ENCODE peak calls at places on chromosomes 6 and 20, in four cellular contexts. One of them, this sample, is unnamed.

GRCh38 chr6:169213814-169214520 is 39.7 kb downstream of the THBS2 start:
- DNase-seq in sigmoid colon: peak; percentile 69
- DNase-seq in CD8-positive, alpha-beta T cell: no peak
- DNase-seq in left ventricle myocardium inferior: no peak
- DNase-seq in this sample: peak; percentile 47

GRCh38 chr6:128569737-128570438 is 49.5 kb upstream of the PTPRK start:
- DNase-seq in left ventricle myocardium inferior: no peak
- DNase-seq in sigmoid colon: no peak
- DNase-seq in CD8-positive, alpha-beta T cell: no peak
- DNase-seq in this sample: peak; percentile 90

GRCh38 chr6:158972241-158973233 is 27.5 kb downstream of the RSPH3 start:
- DNase-seq in left ventricle myocardium inferior: no peak
- DNase-seq in sigmoid colon: no peak
- DNase-seq in CD8-positive, alpha-beta T cell: no peak
- DNase-seq in this sample: no peak

GRCh38 chr20:14717124-14718004 is 380.0 kb upstream of the FLRT3 start:
- DNase-seq in CD8-positive, alpha-beta T cell: no peak
- DNase-seq in sigmoid colon: no peak
- DNase-seq in left ventricle myocardium inferior: no peak
- DNase-seq in this sample: no peak

GRCh38 chr6:5173862-5174643 is 86.7 kb downstream of the LYRM4 start:
- DNase-seq in left ventricle myocardium inferior: no peak
- DNase-seq in CD8-positive, alpha-beta T cell: peak; percentile 13
- DNase-seq in sigmoid colon: no peak
- DNase-seq in this sample: no peak

GRCh38 chr20:16639027-16639941 is 66.0 kb upstream of the KIF16B start:
- DNase-seq in CD8-positive, alpha-beta T cell: no peak
- DNase-seq in left ventricle myocardium inferior: no peak
- DNase-seq in sigmoid colon: no peak
- DNase-seq in this sample: no peak

GRCh38 chr6:82364087-82365010 is 732 bp downstream of the TPBG start:
- DNase-seq in sigmoid colon: peak; percentile 76
- DNase-seq in left ventricle myocardium inferior: peak; percentile 58
- DNase-seq in CD8-positive, alpha-beta T cell: no peak
- DNase-seq in this sample: peak; percentile 63

GRCh38 chr6:128630213-128630612 is 109.8 kb upstream of the PTPRK start:
- DNase-seq in CD8-positive, alpha-beta T cell: no peak
- DNase-seq in left ventricle myocardium inferior: no peak
- DNase-seq in sigmoid colon: no peak
- DNase-seq in this sample: peak; percentile 39

GRCh38 chr6:90846824-90847223 is 260.0 kb upstream of the MAP3K7 start:
- DNase-seq in CD8-positive, alpha-beta T cell: no peak
- DNase-seq in sigmoid colon: no peak
- DNase-seq in left ventricle myocardium inferior: no peak
- DNase-seq in this sample: peak; percentile 56

GRCh38 chr20:1083431-1084080 is 34.8 kb upstream of the PSMF1 start:
- DNase-seq in left ventricle myocardium inferior: no peak
- DNase-seq in sigmoid colon: no peak
- DNase-seq in CD8-positive, alpha-beta T cell: no peak
- DNase-seq in this sample: no peak

GRCh38 chr6:105194591-105194990 is 14.8 kb upstream of the POPDC3 start:
- DNase-seq in CD8-positive, alpha-beta T cell: no peak
- DNase-seq in left ventricle myocardium inferior: no peak
- DNase-seq in sigmoid colon: no peak
- DNase-seq in this sample: no peak

GRCh38 chr6:154974485-154975149 is 20.5 kb upstream of the TIAM2 start:
- DNase-seq in left ventricle myocardium inferior: no peak
- DNase-seq in sigmoid colon: no peak
- DNase-seq in CD8-positive, alpha-beta T cell: no peak
- DNase-seq in this sample: no peak

GRCh38 chr6:26613717-26614683 is 17.2 kb downstream of the ABT1 start:
- DNase-seq in CD8-positive, alpha-beta T cell: no peak
- DNase-seq in sigmoid colon: no peak
- DNase-seq in left ventricle myocardium inferior: no peak
- DNase-seq in this sample: peak; percentile 2

GRCh38 chr20:23251779-23252178 is 98.8 kb upstream of the NXT1 start:
- DNase-seq in CD8-positive, alpha-beta T cell: no peak
- DNase-seq in sigmoid colon: no peak
- DNase-seq in left ventricle myocardium inferior: no peak
- DNase-seq in this sample: no peak

DNA sequence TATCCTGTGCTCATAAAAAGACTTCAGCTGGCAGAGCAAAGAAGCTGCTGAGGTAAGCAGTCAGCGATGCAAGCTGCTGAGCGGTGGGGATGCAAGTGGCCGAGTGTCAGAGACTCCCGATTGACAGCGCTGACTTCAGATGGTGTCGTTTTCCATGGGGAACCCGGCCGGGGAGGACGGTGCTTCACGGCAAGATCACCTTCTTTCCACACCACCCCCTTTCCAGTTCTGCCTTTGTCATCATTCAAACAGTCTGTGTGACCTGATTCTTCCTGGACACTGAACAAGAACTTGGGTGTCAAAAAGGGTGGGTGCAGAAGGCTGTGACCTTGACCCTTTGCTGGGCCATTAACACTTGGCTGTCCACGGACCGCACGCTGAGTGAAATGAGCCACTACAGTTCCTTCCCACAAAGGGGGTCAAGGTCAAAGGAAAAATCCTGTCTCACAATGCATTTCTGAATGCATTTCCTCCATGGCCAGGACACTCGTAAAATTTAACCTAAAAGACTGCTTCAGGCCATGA is 52.9 kb upstream of the UNC93A start:
- DNase-seq in left ventricle myocardium inferior: no peak
- DNase-seq in sigmoid colon: no peak
- DNase-seq in CD8-positive, alpha-beta T cell: no peak
- DNase-seq in this sample: no peak
- TF ChIP-seq CTCF in left ventricle myocardium inferior: no peak
- TF ChIP-seq CTCF in sigmoid colon: no peak
- TF ChIP-seq CTCF in CD8-positive, alpha-beta T cell: no peak
- TF ChIP-seq CTCF in this sample: no peak

DNA sequence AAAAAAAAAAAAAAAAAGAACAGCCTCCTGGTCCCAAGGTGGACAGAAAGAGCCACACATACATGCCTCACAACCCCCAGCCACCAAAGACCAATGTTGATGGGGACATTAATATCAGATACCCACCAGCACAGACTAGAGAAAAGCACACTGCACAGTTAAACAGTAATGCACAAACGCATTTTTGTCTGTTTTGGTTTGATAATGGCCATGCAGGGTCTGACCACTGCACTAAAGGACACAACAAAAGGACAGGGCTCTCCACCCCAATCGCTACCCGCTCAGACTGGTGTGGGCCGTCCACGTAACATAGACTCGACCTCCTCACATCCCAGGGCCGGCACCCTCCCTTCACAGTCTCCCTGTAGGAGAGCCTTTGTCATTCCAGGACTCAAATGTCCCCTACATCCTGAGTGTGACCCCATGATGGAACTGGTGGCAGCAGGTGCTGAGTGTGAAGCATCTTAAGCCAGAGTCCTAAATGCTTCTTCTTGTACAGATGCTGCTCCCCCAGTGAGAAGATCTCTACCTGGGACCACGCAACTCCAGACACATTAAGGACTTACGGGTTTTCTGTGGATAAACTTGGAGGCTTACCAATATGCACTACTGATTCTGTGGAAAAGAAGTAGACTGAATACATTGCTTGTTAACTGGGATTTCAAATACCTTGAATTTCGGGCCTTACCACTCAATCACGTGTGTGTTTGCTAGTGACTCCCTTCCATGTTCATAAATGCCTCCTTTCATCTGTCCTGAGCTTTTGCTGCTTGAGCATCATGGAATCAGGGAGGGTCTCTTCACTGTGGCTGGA is 28.0 kb downstream of the RRBP1 start:
- DNase-seq in CD8-positive, alpha-beta T cell: no peak
- DNase-seq in left ventricle myocardium inferior: no peak
- DNase-seq in sigmoid colon: peak; percentile 57
- DNase-seq in this sample: no peak
- H3K27ac ChIP-seq in CD8-positive, alpha-beta T cell: no peak overlapping the region
- H3K27ac ChIP-seq in left ventricle myocardium inferior: no peak overlapping the region
- H3K27ac ChIP-seq in sigmoid colon: no peak overlapping the region
- H3K27ac ChIP-seq in this sample: no peak overlapping the region

DNA sequence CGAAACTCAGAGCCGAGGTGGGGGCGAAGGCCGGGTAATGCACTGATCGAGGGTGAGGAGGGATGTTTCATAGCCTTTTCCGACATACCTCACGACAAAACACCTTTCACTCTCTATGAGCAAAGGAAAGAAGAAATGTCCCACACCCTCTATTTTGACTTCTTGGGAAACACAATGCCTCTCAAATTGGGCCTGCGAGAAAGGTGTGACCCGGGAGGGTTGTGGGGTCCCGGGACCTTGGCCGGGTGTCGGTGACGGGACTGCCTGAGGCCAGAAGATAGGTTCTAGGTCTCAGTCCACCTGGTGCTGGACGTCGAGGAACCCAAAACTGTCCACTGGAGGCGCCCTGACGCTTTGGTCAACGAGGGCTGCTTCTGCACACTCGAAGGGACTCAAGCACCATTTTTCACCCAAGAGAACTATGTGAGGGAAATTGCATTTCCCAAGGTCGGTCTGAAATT is 41.1 kb upstream of the OSTM1 start:
- DNase-seq in sigmoid colon: no peak
- DNase-seq in CD8-positive, alpha-beta T cell: no peak
- DNase-seq in left ventricle myocardium inferior: peak; percentile 25
- DNase-seq in this sample: no peak
- H3K4me1 ChIP-seq in sigmoid colon: peaks cover 58% of the 10 kb centered on the region
- H3K4me1 ChIP-seq in CD8-positive, alpha-beta T cell: peaks cover 40% of the 10 kb centered on the region
- H3K4me1 ChIP-seq in left ventricle myocardium inferior: peaks cover 59% of the 10 kb centered on the region
- H3K4me1 ChIP-seq in this sample: no peaks in the 10 kb centered on the region

DNA sequence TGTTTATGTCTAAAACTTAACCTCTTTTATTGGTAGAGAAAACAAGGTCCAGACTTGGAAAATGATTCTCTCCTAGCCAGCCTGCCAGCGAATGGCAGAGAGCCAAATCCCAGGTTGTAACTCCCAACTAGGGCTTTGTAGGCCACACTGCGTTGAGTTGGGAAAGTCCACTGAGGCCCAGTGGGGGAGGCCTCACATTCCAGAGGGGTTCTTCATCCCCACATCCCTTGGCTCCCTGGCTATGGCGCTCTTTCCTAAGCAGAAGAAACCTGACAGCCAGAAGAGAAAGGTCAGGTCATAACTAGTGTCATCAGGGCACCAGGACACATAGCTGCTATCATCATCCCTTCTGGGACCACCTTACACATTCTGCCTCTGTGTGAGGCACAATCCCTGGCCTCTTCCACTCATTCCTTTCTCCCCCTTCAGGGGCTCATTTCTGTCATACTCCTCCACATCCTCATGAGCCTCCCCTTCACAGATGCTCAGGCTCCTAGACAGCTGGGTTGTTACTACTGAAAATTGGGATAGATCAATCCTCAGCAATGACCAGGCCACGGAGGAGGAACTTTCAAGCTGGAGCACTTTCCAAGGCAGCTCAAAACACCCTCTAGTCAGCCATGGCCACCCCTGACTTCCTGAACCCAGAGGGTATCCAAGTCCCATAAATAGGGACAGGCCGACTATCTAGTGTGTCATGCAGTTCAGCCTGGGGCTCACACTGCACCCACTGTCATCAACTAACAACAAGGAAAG is 48.6 kb downstream of the TCP11 start:
- DNase-seq in CD8-positive, alpha-beta T cell: no peak
- DNase-seq in left ventricle myocardium inferior: no peak
- DNase-seq in sigmoid colon: peak; percentile 83
- DNase-seq in this sample: peak; percentile 36
- TF ChIP-seq CTCF in CD8-positive, alpha-beta T cell: no peak
- TF ChIP-seq CTCF in left ventricle myocardium inferior: no peak
- TF ChIP-seq CTCF in sigmoid colon: no peak
- TF ChIP-seq CTCF in this sample: no peak

DNA sequence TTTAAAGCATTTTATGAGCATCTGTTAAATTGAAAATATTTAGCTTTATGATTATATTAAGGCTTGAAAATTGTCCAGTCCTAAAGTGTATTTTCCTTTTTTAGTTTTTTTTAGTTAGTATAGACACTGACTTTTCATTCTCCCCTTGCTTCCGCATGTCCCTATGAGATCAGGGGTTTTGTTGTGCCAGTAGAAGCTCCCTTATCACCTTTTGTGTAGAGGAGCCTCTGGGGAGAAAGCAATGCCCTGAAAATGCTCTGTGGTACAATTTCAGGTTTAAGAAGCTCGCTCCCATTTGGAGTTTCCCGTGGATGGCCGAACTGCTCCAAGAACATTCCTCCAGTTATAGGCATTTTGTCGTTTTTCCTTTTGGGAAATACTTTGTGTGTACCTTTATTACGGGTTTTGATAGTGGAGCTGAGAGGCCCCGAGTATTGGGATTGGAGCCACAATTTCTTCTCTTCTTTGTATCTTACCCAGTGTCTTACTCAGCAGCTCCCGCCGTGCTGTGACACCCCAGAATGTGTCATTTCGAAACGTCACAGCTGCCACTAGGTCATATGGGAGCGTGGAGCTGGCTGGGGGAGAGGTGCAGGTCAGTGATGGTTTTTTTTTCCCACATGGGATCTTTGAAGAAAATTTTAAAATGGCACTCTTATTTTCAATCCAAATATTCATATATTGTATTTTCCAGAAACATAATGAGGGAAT is 49.9 kb downstream of the RPRD1B start:
- DNase-seq in sigmoid colon: no peak
- DNase-seq in left ventricle myocardium inferior: no peak
- DNase-seq in CD8-positive, alpha-beta T cell: no peak
- DNase-seq in this sample: no peak
- H3K27ac ChIP-seq in sigmoid colon: peak overlapping the region; percentile 86
- H3K27ac ChIP-seq in left ventricle myocardium inferior: peak overlapping the region; percentile 86
- H3K27ac ChIP-seq in CD8-positive, alpha-beta T cell: no peak overlapping the region
- H3K27ac ChIP-seq in this sample: no peak overlapping the region

GRCh38 chr20:42915081-42915480 is 274.6 kb downstream of the PTPRT start:
- DNase-seq in CD8-positive, alpha-beta T cell: no peak
- DNase-seq in left ventricle myocardium inferior: no peak
- DNase-seq in sigmoid colon: no peak
- DNase-seq in this sample: no peak
- H3K4me1 ChIP-seq in CD8-positive, alpha-beta T cell: no peaks in the 10 kb centered on the region
- H3K4me1 ChIP-seq in left ventricle myocardium inferior: no peaks in the 10 kb centered on the region
- H3K4me1 ChIP-seq in sigmoid colon: no peaks in the 10 kb centered on the region
- H3K4me1 ChIP-seq in this sample: no peaks in the 10 kb centered on the region

DNA sequence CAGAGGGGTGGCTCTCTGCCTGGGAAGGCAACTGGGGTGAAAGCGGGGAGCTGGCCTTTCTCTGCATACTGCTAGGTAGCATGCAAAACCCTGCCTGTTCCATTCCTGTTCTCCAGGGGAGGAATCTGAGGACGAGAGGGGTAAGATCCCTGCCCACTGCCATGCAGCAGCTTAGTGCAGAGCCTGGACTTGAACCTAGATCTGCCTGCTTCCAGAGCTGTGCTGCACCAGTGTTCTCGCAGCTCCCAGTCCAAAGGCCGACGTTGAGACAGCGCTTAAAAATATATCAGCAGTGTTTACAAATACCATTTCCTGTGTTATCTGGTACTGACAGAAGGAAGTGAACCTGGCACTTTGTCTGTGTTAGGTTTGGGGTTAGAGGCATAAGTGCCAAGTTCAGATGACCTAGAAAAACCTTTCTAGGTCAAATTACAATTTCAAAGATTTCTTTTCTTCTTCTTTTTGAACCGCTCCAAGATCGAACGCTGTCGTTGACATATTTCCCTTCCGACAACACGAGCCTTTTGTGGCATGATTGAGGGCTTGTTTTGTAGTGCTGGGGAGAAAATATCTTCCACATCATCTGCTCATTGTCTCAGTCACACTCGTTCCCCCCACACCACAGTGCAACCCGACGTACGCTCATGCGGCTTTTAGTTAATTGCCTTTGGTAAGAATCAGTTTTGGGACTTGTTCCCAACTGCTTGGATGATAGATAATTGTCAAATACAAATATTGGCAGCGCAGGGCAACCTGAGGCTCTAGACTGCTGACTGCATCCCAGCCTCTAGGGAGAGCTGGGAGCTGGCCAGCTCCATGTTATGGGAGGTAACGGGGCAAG is 44.6 kb downstream of the TOX2 start:
- DNase-seq in sigmoid colon: no peak
- DNase-seq in left ventricle myocardium inferior: no peak
- DNase-seq in CD8-positive, alpha-beta T cell: no peak
- DNase-seq in this sample: peak; percentile 29
- TF ChIP-seq CTCF in sigmoid colon: no peak
- TF ChIP-seq CTCF in left ventricle myocardium inferior: no peak
- TF ChIP-seq CTCF in CD8-positive, alpha-beta T cell: no peak
- TF ChIP-seq CTCF in this sample: peak; percentile 5